ENCODE peak calls at places on chromosomes 11 and 22, in seven cellular contexts. K, T, Z, L, V, F and N are unnamed samples.

GRCh38 chr11:95795627-95796308 is 5.5 kb downstream of the CEP57 start:
- DNase-seq in K (no peak), T (no peak), Z (peak; percentile 52), L (peak; percentile 13), V (no peak), F (no peak), N (no peak)

GRCh38 chr11:72243567-72244316 is at the start of gene PHOX2A:
- DNase-seq in K (no peak), T (no peak), Z (no peak), L (no peak), V (no peak), F (no peak), N (no peak)

GRCh38 chr11:100925935-100926334 is 203.7 kb downstream of the PGR start:
- DNase-seq in K (no peak), T (peak; percentile 60), Z (no peak), L (no peak), V (no peak), F (peak; percentile 61), N (no peak)

GRCh38 chr11:69212121-69213110 is 56.7 kb downstream of the SMIM38 start:
- DNase-seq in K (no peak), T (no peak), Z (peak; percentile 37), L (no peak), V (no peak), F (no peak), N (peak; percentile 29)

GRCh38 chr11:61950035-61950547 is at the start of gene BEST1:
- DNase-seq in K (no peak), T (no peak), Z (no peak), L (no peak), V (peak; percentile 39), F (no peak), N (no peak)

GRCh38 chr22:20231499-20232236 is 36.5 kb downstream of the RTN4R start:
- DNase-seq in K (no peak), T (no peak), Z (no peak), L (no peak), V (no peak), F (no peak), N (no peak)

GRCh38 chr11:35274909-35275807 is 136.2 kb downstream of the CD44 start:
- DNase-seq in K (no peak), T (peak; percentile 48), Z (peak; percentile 79), L (peak; percentile 3), V (no peak), F (no peak), N (no peak)

GRCh38 chr11:17593466-17594245 is 46.6 kb downstream of the OTOG start:
- DNase-seq in K (no peak), T (no peak), Z (peak; percentile 24), L (no peak), V (no peak), F (no peak), N (no peak)

GRCh38 chr11:88807349-88807748 is 258.4 kb downstream of the GRM5 start:
- DNase-seq in K (no peak), T (no peak), Z (no peak), L (no peak), V (no peak), F (no peak), N (no peak)

GRCh38 chr11:76156971-76157427 is 49.3 kb downstream of the WNT11 start:
- DNase-seq in K (no peak), T (no peak), Z (no peak), L (no peak), V (no peak), F (no peak), N (no peak)

GRCh38 chr11:60128376-60128775 is 39.9 kb downstream of the MS4A2 start:
- DNase-seq in K (no peak), T (no peak), Z (no peak), L (no peak), V (no peak), F (no peak), N (no peak)

GRCh38 chr22:32836286-32836859 is 34.9 kb downstream of the TIMP3 start:
- DNase-seq in K (peak; percentile 23), T (no peak), Z (no peak), L (peak; percentile 11), V (no peak), F (peak; percentile 31), N (no peak)

GRCh38 chr11:121625784-121626506 is 173.2 kb upstream of the SORL1-AS1 start:
- DNase-seq in K (no peak), T (no peak), Z (no peak), L (no peak), V (peak; percentile 46), F (peak; percentile 79), N (no peak)

GRCh38 chr11:18064035-18064434 is 18.0 kb upstream of the TPH1 start:
- DNase-seq in K (no peak), T (no peak), Z (peak; percentile 76), L (no peak), V (no peak), F (no peak), N (no peak)

GRCh38 chr22:36775589-36775965 is 342 bp downstream of the IFT27 start:
- DNase-seq in K (peak; percentile 46), T (peak; percentile 7), Z (peak; percentile 63), L (no peak), V (peak; percentile 66), F (peak; percentile 27), N (peak; percentile 10)

GRCh38 chr11:2653930-2654739 is 45.7 kb downstream of the KCNQ1OT1 start:
- DNase-seq in K (no peak), T (no peak), Z (no peak), L (no peak), V (peak; percentile 18), F (no peak), N (no peak)

GRCh38 chr11:48043111-48043997 is 63.0 kb downstream of the PTPRJ start:
- DNase-seq in K (peak; percentile 91), T (no peak), Z (no peak), L (no peak), V (no peak), F (no peak), N (no peak)

GRCh38 chr11:126421243-126421642 is 65.8 kb downstream of the ST3GAL4 start:
- DNase-seq in K (no peak), T (no peak), Z (no peak), L (no peak), V (peak; percentile 74), F (no peak), N (no peak)

GRCh38 chr11:114295676-114296081 is 520 bp upstream of the NNMT start:
- DNase-seq in K (no peak), T (no peak), Z (no peak), L (no peak), V (no peak), F (no peak), N (no peak)

GRCh38 chr11:115761348-115761747 is 257.1 kb upstream of the CADM1 start:
- DNase-seq in K (no peak), T (no peak), Z (no peak), L (no peak), V (no peak), F (no peak), N (no peak)

GRCh38 chr11:11746454-11746853 is 95.3 kb upstream of the USP47 start:
- DNase-seq in K (no peak), T (no peak), Z (no peak), L (no peak), V (no peak), F (no peak), N (no peak)

DNA sequence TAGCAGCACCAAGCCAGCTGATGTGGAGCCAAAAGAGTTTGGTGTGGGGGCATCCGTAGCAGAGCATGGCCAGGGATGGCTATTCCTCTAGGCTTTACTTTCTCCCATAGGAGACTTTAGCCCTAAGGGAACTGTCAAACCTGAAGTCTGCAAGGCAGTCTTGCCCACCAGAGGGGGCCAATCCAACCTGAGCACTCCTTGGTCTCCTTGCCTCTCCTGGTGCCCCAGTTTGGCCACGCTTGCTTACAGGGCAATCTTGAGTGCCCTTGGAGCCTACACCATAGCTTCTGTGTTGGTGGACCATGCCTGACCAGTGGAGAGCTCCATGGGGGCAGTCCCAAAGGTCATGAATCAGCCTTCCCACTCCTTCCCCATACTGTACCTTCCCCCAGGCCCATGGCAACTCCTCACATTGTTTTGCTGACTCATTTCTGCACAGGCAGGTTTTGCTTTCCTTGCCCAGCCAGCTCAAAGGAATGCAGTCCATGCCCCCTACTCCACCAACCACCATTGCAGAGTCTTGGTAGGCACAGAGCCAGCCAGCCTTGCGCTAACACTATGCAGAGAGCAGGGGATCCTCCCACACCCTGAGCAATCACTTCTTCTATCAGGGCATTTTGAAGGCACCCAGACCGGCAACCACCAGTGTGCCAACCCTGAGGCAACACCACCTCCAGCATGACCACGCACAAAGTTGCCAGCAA is 1421.2 kb upstream of the RAG2 start:
- DNase-seq in K (no peak), T (peak; percentile 95), Z (no peak), L (peak; percentile 0), V (no peak), F (peak; percentile 21), N (peak; percentile 6)
- TF ChIP-seq CTCF in K (no peak), T (peak; percentile 38), Z (no peak), L (no peak), V (no peak), F (peak; percentile 10), N (peak; percentile 16)

DNA sequence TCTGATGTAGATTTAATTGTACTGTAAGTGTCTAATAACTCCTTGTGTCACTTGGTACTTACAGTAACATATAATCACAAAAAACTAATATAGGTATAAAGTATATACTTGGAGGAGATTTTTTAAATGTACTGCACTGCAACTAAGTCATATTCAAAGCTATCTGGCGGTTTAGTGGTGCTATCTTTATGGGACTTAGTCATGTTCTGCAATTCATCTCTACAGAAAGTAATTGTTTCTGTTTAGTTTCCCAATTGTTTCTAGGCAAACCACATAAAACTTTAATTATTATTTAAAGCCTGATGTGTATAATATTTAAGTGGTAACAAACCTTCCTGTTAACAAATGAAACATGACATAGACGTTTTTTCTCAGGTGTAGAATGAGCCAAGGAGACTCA is 8.0 kb downstream of the PAFAH1B2 start:
- DNase-seq in K (no peak), T (no peak), Z (no peak), L (no peak), V (no peak), F (no peak), N (no peak)
- H3K4me1 ChIP-seq in K (peaks cover 23% of the 10 kb centered on the region), T (peaks cover 9% of the 10 kb centered on the region), Z (no peaks in the 10 kb centered on the region), L (peaks cover 7% of the 10 kb centered on the region), V (peaks cover 2% of the 10 kb centered on the region), F (peaks cover 10% of the 10 kb centered on the region), N (no peaks in the 10 kb centered on the region)

GRCh38 chr11:128506384-128506783 is 81.0 kb downstream of the ETS1 start:
- DNase-seq in K (no peak), T (no peak), Z (no peak), L (no peak), V (no peak), F (no peak), N (no peak)

GRCh38 chr11:128507936-128508335 is 79.4 kb downstream of the ETS1 start:
- DNase-seq in K (no peak), T (no peak), Z (no peak), L (no peak), V (no peak), F (no peak), N (no peak)

GRCh38 chr11:128509990-128510389 is 77.4 kb downstream of the ETS1 start:
- DNase-seq in K (no peak), T (peak; percentile 43), Z (no peak), L (no peak), V (no peak), F (peak; percentile 40), N (no peak)

GRCh38 chr11:128506999-128507591 is 80.3 kb downstream of the ETS1 start:
- DNase-seq in K (no peak), T (peak; percentile 90), Z (peak; percentile 69), L (no peak), V (peak; percentile 77), F (peak; percentile 93), N (peak; percentile 58)

GRCh38 chr11:128508785-128509518 is 78.4 kb downstream of the ETS1 start:
- DNase-seq in K (no peak), T (peak; percentile 34), Z (no peak), L (no peak), V (no peak), F (no peak), N (no peak)
- H3K4me3 ChIP-seq in K (no peak overlapping the region), T (no peak overlapping the region), Z (no peak overlapping the region), L (no peak overlapping the region), V (no peak overlapping the region), F (no peak overlapping the region), N (no peak overlapping the region)

GRCh38 chr11:5369793-5370192 is 13.8 kb upstream of the OR51M1 start:
- DNase-seq in K (no peak), T (no peak), Z (no peak), L (no peak), V (no peak), F (peak; percentile 38), N (peak; percentile 13)
- TF ChIP-seq CTCF in K (no peak), T (peak; percentile 36), Z (no peak), L (peak; percentile 31), V (no peak), F (peak; percentile 24), N (peak; percentile 20)